ENCODE peak calls at places on chromosomes 4 and X, in eight cellular contexts. R is pancreas; H is thyroid gland; L is CD8-positive, alpha-beta T cell; W is trophoblast cell; E is adrenal gland; I is lung; Y is astrocyte. Z is an unnamed sample. For H3K36me3 and H3K4me1, the result is how much of the 10 kb centered on the place peaks cover.

GRCh38 chrX:120741452-120741851 is 111.6 kb upstream of the C1GALT1C1 start:
- DNase-seq in R (no peak), H (no peak), L (no peak), W (peak), E (no peak), I (no peak), Y (no peak), Z (no peak)

GRCh38 chrX:24100713-24101112 is 46.0 kb downstream of the EIF2S3 start:
- DNase-seq in R (no peak), H (no peak), L (no peak), W (no peak), E (no peak), I (no peak), Y (peak), Z (no peak)

GRCh38 chr4:26648260-26648659 is 64.4 kb downstream of the TBC1D19 start:
- DNase-seq in R (no peak), H (no peak), L (no peak), W (peak), E (no peak), I (no peak), Y (no peak), Z (no peak)

GRCh38 chr4:127479031-127479622 is 153.6 kb upstream of the INTU start:
- DNase-seq in R (no peak), H (no peak), L (no peak), W (peak), E (no peak), I (no peak), Y (peak), Z (no peak)

GRCh38 chr4:88937081-88937480 is 119.9 kb downstream of the FAM13A start:
- DNase-seq in R (no peak), H (no peak), L (no peak), W (peak), E (no peak), I (no peak), Y (peak), Z (no peak)

GRCh38 chr4:163991268-163991667 is 496.8 kb downstream of the TMA16 start:
- DNase-seq in R (no peak), H (no peak), L (no peak), W (no peak), E (no peak), I (no peak), Y (peak), Z (no peak)

GRCh38 chrX:20029728-20030127 is 38.9 kb upstream of the BCLAF3 start:
- DNase-seq in R (peak), H (peak), L (no peak), W (peak), E (no peak), I (no peak), Y (no peak), Z (peak)

GRCh38 chr4:13766722-13767495 is 139.4 kb upstream of the BOD1L1 start:
- DNase-seq in R (no peak), H (no peak), L (no peak), W (no peak), E (no peak), I (no peak), Y (no peak), Z (no peak)

GRCh38 chr4:98816386-98816785 is 112.5 kb downstream of the EIF4E start:
- DNase-seq in R (no peak), H (no peak), L (no peak), W (no peak), E (no peak), I (no peak), Y (no peak), Z (no peak)

GRCh38 chr4:52102587-52102986 is 51.5 kb downstream of the SPATA18 start:
- DNase-seq in R (no peak), H (no peak), L (no peak), W (no peak), E (no peak), I (no peak), Y (peak), Z (no peak)

GRCh38 chr4:82462415-82462831 is 32.0 kb downstream of the ENOPH1 start:
- DNase-seq in R (peak), H (peak), L (peak), W (peak), E (peak), I (peak), Y (peak), Z (peak)

GRCh38 chrX:37010496-37010895 is 2.3 kb downstream of the FAM47C start:
- DNase-seq in R (no peak), H (no peak), L (no peak), W (no peak), E (no peak), I (no peak), Y (no peak), Z (no peak)

GRCh38 chr4:144410230-144410783 is 235.6 kb upstream of the HHIP start:
- DNase-seq in R (no peak), H (no peak), L (no peak), W (no peak), E (no peak), I (no peak), Y (no peak), Z (no peak)

GRCh38 chr4:80360900-80361299 is 25.4 kb downstream of the CFAP299 start:
- DNase-seq in R (no peak), H (no peak), L (no peak), W (no peak), E (no peak), I (no peak), Y (no peak), Z (no peak)

GRCh38 chr4:100165809-100166208 is 24.5 kb downstream of the DDIT4L start:
- DNase-seq in R (no peak), H (no peak), L (no peak), W (no peak), E (no peak), I (no peak), Y (peak), Z (no peak)

GRCh38 chr4:4385729-4386295 is 1.1 kb upstream of the NSG1 start:
- DNase-seq in R (no peak), H (no peak), L (no peak), W (peak), E (no peak), I (no peak), Y (no peak), Z (no peak)

GRCh38 chr4:121784975-121785374 is 16.1 kb upstream of the EXOSC9 start:
- DNase-seq in R (no peak), H (no peak), L (no peak), W (peak), E (no peak), I (no peak), Y (peak), Z (no peak)

GRCh38 chrX:20067709-20068315 is 48.9 kb downstream of the MAP7D2 start:
- DNase-seq in R (peak), H (peak), L (no peak), W (peak), E (peak), I (peak), Y (peak), Z (peak)

GRCh38 chr4:181582595-181582994 is 660.6 kb upstream of the TENM3 start:
- DNase-seq in R (no peak), H (no peak), L (no peak), W (no peak), E (no peak), I (no peak), Y (no peak), Z (no peak)

GRCh38 chr4:133178960-133179359 is 29.9 kb downstream of the PCDH10 start:
- DNase-seq in R (no peak), H (no peak), L (no peak), W (no peak), E (no peak), I (no peak), Y (peak), Z (no peak)
- H3K36me3 ChIP-seq in R (under half), H (under half), L (under half), W (under half), E (under half), I (under half), Y (under half), Z (under half)

DNA sequence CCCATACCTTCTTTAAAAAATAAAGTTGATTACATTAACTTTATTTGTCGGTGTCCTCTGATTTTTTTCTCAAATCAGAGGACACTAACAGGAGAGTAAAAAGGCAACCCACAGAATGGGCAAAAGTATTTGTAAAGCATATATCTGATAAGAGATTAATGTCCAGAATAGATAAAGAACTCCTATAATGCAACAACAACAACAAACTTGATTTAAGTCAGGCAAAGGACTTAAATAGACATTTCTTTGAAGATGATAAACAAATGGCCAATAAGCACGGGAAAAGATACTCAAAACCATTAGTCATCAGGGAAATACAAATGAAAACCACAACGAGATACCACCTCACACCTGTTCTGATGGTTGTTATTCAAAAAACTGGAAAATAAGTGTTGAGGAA is 28.7 kb downstream of the DOCK11 start:
- DNase-seq in R (no peak), H (no peak), L (no peak), W (no peak), E (no peak), I (no peak), Y (no peak), Z (no peak)
- H3K4me1 ChIP-seq in R (under half), H (under half), L (half or more), W (under half), E (under half), I (under half), Y (under half), Z (under half)

DNA sequence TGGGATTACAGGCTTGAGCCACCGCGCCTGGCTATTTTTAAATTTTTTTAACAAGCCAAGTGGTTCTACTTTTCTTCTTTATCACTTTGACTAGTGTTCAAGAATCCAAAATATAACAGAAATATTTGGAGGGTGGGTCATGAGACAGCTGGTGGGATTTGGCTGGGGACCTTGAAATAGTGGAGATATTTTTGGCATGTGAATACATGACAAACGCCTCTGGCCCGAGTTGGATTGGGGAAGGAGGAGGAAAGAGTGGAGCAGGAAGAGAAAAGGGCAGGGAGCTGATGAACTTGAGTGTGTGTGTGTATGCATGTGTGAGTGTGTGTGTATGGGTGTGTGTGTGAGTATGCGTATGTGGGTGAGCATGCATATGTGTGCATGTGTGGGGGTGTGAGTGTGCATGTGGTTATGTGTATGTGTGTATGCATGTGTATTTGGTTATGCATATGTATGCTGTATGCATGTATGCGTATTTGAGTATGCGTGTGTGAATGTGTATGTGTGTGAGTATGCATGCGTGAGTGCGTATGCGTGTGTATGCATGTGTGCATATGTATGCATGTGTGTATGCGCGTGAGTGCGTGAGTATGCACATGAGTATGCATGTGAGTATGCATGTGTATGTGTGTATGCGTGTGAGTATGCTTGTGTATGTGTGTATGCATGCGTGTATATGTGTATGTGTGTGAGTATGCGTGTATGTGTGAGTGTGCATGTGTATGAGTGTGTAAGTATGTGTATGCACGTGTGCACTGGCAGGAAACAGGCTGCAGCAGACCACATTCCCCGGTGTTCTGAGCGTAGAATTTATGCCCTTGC is 49.6 kb downstream of the JADE1 start:
- DNase-seq in R (no peak), H (no peak), L (no peak), W (peak), E (no peak), I (peak), Y (peak), Z (no peak)
- H3K27ac ChIP-seq in R (no peak), H (no peak), L (no peak), W (no peak), E (peak), I (no peak), Y (no peak), Z (no peak)

DNA sequence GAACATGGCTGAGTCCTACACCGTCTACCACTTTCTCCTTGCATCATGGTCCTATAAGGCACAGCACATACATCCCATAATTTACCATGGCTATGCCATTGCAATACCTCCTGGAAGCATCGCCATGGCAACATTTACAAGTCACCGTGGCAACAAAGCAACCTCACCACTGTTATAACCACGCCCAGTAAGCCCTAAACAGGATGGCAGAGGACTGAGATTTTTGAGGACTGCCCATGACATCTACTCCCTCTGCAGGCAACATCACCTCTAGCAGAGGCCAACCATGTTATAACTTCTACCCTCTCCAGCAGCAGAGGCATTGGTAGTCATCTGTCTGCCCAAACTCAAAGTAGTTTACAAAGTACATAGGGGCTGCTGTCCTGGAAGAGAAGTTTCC is 29.7 kb downstream of the BCOR start:
- DNase-seq in R (no peak), H (no peak), L (no peak), W (no peak), E (no peak), I (no peak), Y (no peak), Z (no peak)
- H3K36me3 ChIP-seq in R (under half), H (under half), L (under half), W (under half), E (under half), I (under half), Y (under half), Z (under half)

GRCh38 chr4:140151700-140152014 is 2.3 kb downstream of the MAML3 start:
- DNase-seq in R (peak), H (peak), L (peak), W (peak), E (peak), I (peak), Y (peak), Z (peak)
- H3K4me1 ChIP-seq in R (under half), H (under half), L (under half), W (under half), E (under half), I (under half), Y (under half), Z (under half)

DNA sequence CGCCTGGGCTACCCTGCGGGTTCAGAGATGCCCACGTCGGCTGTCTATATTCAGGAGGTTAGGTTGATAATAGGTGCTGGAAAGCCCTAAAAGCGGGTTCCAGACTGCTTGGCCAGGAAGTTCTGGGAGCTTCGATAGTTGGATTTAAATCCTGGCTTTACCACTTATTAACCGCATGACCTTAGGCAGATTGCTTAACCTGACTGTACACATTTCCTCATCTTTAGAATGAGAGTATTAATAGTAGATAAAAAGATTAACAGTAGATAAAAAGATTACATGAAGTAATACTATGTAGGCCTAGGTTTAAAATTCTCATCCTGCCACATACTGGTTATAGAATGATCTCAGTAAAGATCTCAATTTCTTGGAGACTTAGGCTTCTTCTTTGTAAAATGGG is 75.0 kb upstream of the ESX1 start:
- DNase-seq in R (no peak), H (no peak), L (no peak), W (peak), E (no peak), I (no peak), Y (no peak), Z (no peak)
- H3K27ac ChIP-seq in R (no peak), H (no peak), L (no peak), W (no peak), E (no peak), I (no peak), Y (no peak), Z (no peak)

DNA sequence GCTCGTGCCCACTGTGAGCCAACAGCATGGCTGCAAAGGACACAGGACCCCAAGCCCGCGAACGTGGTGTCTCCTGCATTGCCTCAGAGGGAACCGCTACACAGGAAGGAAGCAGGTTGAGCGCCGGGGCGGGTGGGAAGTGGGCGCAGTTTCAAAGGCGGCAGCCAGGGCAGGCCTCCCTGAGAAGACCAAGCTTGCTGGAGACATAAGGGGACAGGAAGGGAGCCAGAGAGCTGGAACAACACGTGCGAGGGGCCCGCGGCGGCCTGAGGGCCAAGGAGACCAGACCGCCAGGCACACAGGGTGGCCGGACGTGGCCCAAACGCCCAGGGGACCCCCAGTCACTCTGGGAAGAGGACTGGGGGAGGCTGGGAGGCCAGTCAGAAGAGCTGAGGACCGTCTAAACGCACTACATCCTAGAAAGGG is 32.0 kb downstream of the CTBP1 start:
- DNase-seq in R (no peak), H (no peak), L (peak), W (no peak), E (no peak), I (no peak), Y (no peak), Z (no peak)
- H3K36me3 ChIP-seq in R (under half), H (under half), L (under half), W (half or more), E (under half), I (under half), Y (under half), Z (under half)

GRCh38 chr4:68907230-68907629 is 44.4 kb downstream of the UGT2A3 start:
- DNase-seq in R (no peak), H (no peak), L (no peak), W (peak), E (no peak), I (no peak), Y (peak), Z (no peak)
- H3K4me1 ChIP-seq in R (under half), H (under half), L (under half), W (under half), E (under half), I (under half), Y (under half), Z (under half)

DNA sequence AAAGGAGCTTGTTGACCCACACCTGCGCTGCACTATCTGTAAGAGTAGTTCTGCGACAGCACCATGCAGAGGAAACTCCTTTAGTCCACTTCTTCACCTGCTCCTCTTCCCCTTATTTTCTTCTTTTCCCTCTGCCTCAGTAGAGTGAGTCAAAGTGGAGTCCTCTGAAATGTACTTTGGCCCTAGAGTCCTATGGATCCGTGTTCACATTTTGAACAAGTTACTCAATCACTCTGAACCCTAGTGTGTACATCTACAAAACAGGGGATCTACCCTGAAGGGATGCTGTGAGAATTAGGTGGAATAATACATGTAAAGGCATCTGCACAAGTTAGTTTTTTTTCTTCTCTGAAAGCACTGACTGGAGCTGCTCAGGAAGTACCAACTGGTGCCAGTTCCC is 118.4 kb upstream of the FAM9C start:
- DNase-seq in R (no peak), H (no peak), L (no peak), W (no peak), E (no peak), I (no peak), Y (no peak), Z (no peak)
- H3K27ac ChIP-seq in R (no peak), H (no peak), L (no peak), W (no peak), E (no peak), I (no peak), Y (no peak), Z (no peak)

DNA sequence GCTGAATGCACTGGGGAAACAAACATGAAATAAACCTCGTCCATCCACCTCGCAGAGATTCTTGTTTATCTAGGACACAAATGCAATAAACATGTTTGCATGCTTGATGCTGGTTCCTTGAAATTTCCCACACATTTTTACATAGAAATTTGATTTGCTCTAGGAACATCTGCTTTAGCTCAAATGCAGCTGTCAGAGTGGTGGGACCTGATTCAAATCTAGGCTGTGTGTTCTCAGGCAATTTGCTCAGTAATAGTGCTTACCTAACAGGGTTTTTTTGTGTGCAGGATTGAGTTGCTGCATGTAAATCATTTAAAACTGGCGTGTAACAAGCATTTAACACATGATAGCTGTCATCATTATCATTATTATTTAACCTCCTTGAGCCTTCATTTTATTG is 293.1 kb downstream of the QDPR start:
- DNase-seq in R (no peak), H (no peak), L (no peak), W (no peak), E (no peak), I (no peak), Y (no peak), Z (no peak)
- H3K36me3 ChIP-seq in R (under half), H (under half), L (under half), W (under half), E (under half), I (under half), Y (under half), Z (under half)

Z was measured in colonic mucosa.